ENCODE peak calls at places on chromosomes 5 and 9, in four cellular contexts. One of them, this sample, is unnamed.

GRCh38 chr5:172832383-172833315 is 1.4 kb upstream of the ERGIC1 start:
- DNase-seq in HL-60: no peak
- DNase-seq in K562: no peak
- DNase-seq in GM12878: no peak
- DNase-seq in this sample: no peak

GRCh38 chr5:8908055-8908683 is 637.7 kb downstream of the SEMA5A start:
- DNase-seq in HL-60: no peak
- DNase-seq in K562: peak
- DNase-seq in GM12878: no peak
- DNase-seq in this sample: peak

GRCh38 chr5:15821506-15821905 is 321.5 kb downstream of the FBXL7 start:
- DNase-seq in HL-60: no peak
- DNase-seq in GM12878: no peak
- DNase-seq in K562: no peak
- DNase-seq in this sample: no peak

GRCh38 chr5:43602456-43602817 is 543 bp upstream of the NNT start:
- DNase-seq in K562: peak
- DNase-seq in GM12878: no peak
- DNase-seq in HL-60: no peak
- DNase-seq in this sample: peak

GRCh38 chr9:97386265-97386633 is 25.6 kb upstream of the TDRD7 start:
- DNase-seq in K562: no peak
- DNase-seq in HL-60: no peak
- DNase-seq in GM12878: no peak
- DNase-seq in this sample: no peak

GRCh38 chr5:73902327-73903051 is 276.5 kb downstream of the ARHGEF28 start:
- DNase-seq in GM12878: peak
- DNase-seq in HL-60: no peak
- DNase-seq in K562: peak
- DNase-seq in this sample: no peak

GRCh38 chr9:75891277-75892167 is 1.0 kb downstream of the PCSK5 start:
- DNase-seq in GM12878: no peak
- DNase-seq in K562: no peak
- DNase-seq in HL-60: no peak
- DNase-seq in this sample: peak

GRCh38 chr5:179314606-179315355 is 30.5 kb downstream of the ADAMTS2 start:
- DNase-seq in GM12878: no peak
- DNase-seq in K562: no peak
- DNase-seq in HL-60: no peak
- DNase-seq in this sample: no peak

GRCh38 chr5:100634937-100635336 is 99.8 kb downstream of the FAM174A start:
- DNase-seq in K562: no peak
- DNase-seq in GM12878: no peak
- DNase-seq in HL-60: no peak
- DNase-seq in this sample: no peak

GRCh38 chr9:84554069-84554659 is 115.4 kb upstream of the NTRK2 start:
- DNase-seq in GM12878: no peak
- DNase-seq in K562: no peak
- DNase-seq in HL-60: no peak
- DNase-seq in this sample: no peak

GRCh38 chr5:10988637-10989036 is 227.6 kb upstream of the DAP start:
- DNase-seq in K562: no peak
- DNase-seq in GM12878: no peak
- DNase-seq in HL-60: no peak
- DNase-seq in this sample: no peak
- TF ChIP-seq SPI1 in K562: no peak
- TF ChIP-seq SPI1 in GM12878: no peak
- TF ChIP-seq SPI1 in HL-60: no peak
- TF ChIP-seq SPI1 in this sample: no peak

GRCh38 chr5:147453901-147454814 is 55.7 kb downstream of the DPYSL3 start:
- DNase-seq in GM12878: no peak
- DNase-seq in K562: peak
- DNase-seq in HL-60: peak
- DNase-seq in this sample: peak

GRCh38 chr5:147452137-147452838 is 57.6 kb downstream of the DPYSL3 start:
- DNase-seq in GM12878: no peak
- DNase-seq in HL-60: no peak
- DNase-seq in K562: no peak
- DNase-seq in this sample: no peak

GRCh38 chr5:147455822-147456221 is 54.0 kb downstream of the DPYSL3 start:
- DNase-seq in K562: no peak
- DNase-seq in HL-60: no peak
- DNase-seq in GM12878: no peak
- DNase-seq in this sample: no peak

GRCh38 chr5:147458581-147458980 is 51.3 kb downstream of the DPYSL3 start:
- DNase-seq in HL-60: no peak
- DNase-seq in K562: no peak
- DNase-seq in GM12878: no peak
- DNase-seq in this sample: no peak

GRCh38 chr5:147455321-147455720 is 54.5 kb downstream of the DPYSL3 start:
- DNase-seq in K562: no peak
- DNase-seq in GM12878: no peak
- DNase-seq in HL-60: no peak
- DNase-seq in this sample: no peak
- TF ChIP-seq SPI1 in K562: no peak
- TF ChIP-seq SPI1 in GM12878: no peak
- TF ChIP-seq SPI1 in HL-60: no peak
- TF ChIP-seq SPI1 in this sample: no peak

DNA sequence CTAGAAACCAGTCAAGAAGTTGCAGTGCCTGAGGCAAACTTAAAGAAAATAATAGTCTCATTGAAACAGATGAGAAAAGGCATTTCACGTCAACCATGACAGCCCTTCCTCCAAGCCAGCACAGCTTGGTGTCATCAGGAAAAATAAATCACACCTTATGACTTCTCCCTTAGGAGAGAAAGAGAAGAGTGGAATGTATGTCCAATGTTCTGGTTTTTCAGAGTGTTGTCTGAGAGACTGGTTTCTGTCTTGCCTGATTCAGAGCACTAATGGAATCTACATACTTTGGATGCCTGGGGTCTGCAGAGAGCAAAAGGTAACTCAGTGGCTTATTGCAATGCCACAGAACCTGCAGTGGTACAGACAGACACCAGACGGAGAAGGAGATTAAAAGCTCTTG is 105.5 kb upstream of the PDE4D start:
- DNase-seq in GM12878: no peak
- DNase-seq in HL-60: no peak
- DNase-seq in K562: no peak
- DNase-seq in this sample: no peak
- TF ChIP-seq SPI1 in GM12878: no peak
- TF ChIP-seq SPI1 in HL-60: no peak
- TF ChIP-seq SPI1 in K562: no peak
- TF ChIP-seq SPI1 in this sample: no peak

GRCh38 chr5:158943057-158943456 is 156.7 kb downstream of the EBF1 start:
- DNase-seq in HL-60: peak
- DNase-seq in GM12878: no peak
- DNase-seq in K562: no peak
- DNase-seq in this sample: no peak
- TF ChIP-seq SPI1 in HL-60: no peak
- TF ChIP-seq SPI1 in GM12878: no peak
- TF ChIP-seq SPI1 in K562: no peak
- TF ChIP-seq SPI1 in this sample: no peak

GRCh38 chr5:113507601-113508000 is 5.9 kb upstream of the YTHDC2 start:
- DNase-seq in HL-60: no peak
- DNase-seq in GM12878: no peak
- DNase-seq in K562: no peak
- DNase-seq in this sample: no peak

GRCh38 chr5:113505181-113505580 is 8.3 kb upstream of the YTHDC2 start:
- DNase-seq in K562: no peak
- DNase-seq in GM12878: no peak
- DNase-seq in HL-60: no peak
- DNase-seq in this sample: no peak

GRCh38 chr5:113512341-113512740 is 1.2 kb upstream of the YTHDC2 start:
- DNase-seq in GM12878: no peak
- DNase-seq in K562: no peak
- DNase-seq in HL-60: no peak
- DNase-seq in this sample: no peak

GRCh38 chr5:113510836-113511451 is 2.5 kb upstream of the YTHDC2 start:
- DNase-seq in HL-60: no peak
- DNase-seq in K562: no peak
- DNase-seq in GM12878: no peak
- DNase-seq in this sample: no peak

GRCh38 chr5:113508756-113509155 is 4.7 kb upstream of the YTHDC2 start:
- DNase-seq in GM12878: no peak
- DNase-seq in K562: no peak
- DNase-seq in HL-60: no peak
- DNase-seq in this sample: no peak
- TF ChIP-seq SPI1 in GM12878: no peak
- TF ChIP-seq SPI1 in K562: no peak
- TF ChIP-seq SPI1 in HL-60: no peak
- TF ChIP-seq SPI1 in this sample: no peak

DNA sequence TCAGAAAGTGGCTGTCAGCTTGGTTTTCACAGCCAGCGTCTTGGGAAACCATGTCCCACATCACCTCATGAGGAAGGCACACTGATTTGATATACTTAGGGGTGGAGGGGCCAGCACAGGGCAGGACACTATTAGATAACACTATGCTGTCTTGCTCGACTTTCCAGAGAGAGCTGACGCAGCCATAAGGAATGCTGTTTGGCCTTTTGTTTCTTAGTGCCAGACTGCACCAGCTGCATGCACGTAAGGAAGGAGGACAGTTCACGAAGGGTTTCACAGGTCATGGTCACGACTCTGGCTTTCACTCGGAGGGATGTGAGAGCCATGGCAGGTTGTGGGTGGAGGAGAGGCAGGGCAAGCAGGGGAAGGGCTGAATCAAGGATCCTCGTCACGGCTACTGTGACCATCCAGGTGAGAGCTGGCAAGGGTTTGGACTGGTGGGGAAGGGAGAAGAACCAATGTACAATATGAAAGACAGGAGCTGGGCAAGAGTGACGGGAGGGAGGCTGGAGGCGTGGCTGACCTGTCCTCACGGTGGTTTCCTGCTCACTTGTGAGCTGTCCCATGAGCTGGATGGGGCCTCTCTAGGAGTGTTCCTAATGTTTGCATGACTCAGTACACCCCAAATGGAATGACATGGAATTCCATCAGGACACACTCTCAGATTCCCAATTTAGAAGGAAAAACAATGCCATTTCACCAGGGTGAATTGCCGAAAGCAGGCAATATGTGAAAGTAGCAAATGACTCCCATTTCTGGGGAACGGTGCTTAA is 61.7 kb downstream of the OTULIN start:
- DNase-seq in GM12878: no peak
- DNase-seq in K562: no peak
- DNase-seq in HL-60: no peak
- DNase-seq in this sample: no peak
- TF ChIP-seq SPI1 in GM12878: no peak
- TF ChIP-seq SPI1 in K562: no peak
- TF ChIP-seq SPI1 in HL-60: no peak
- TF ChIP-seq SPI1 in this sample: no peak

DNA sequence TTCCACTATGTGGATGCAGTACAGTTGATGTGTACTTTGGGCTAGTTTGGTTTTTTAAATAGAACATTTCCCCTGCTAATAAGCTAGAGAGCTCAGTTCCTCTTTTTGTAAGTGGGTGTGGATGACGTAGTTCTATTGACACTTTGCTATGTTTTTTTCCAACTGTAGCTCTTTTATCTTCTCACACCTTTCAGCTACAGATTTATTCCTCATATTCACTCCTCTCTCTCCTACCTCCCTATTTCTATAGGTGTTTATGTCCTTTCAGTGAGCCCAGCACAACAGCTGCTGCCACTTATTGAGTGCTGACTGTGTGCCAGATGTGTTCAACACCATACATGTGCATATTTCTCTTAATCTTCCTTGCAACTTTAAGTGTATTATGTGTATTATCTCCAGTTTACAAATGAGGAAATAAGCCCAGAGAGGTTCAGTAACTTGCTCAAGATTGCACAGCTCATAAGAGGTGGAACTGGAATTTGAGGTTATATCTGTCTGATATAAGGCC is 215.7 kb downstream of the SEMA6A start:
- DNase-seq in HL-60: no peak
- DNase-seq in K562: no peak
- DNase-seq in GM12878: peak
- DNase-seq in this sample: peak
- TF ChIP-seq SPI1 in HL-60: peak
- TF ChIP-seq SPI1 in K562: peak
- TF ChIP-seq SPI1 in GM12878: peak
- TF ChIP-seq SPI1 in this sample: peak

GRCh38 chr5:17381926-17382325 is 116.1 kb upstream of the TAF11L2 start:
- DNase-seq in K562: no peak
- DNase-seq in GM12878: no peak
- DNase-seq in HL-60: peak
- DNase-seq in this sample: no peak
- TF ChIP-seq SPI1 in K562: no peak
- TF ChIP-seq SPI1 in GM12878: peak
- TF ChIP-seq SPI1 in HL-60: peak
- TF ChIP-seq SPI1 in this sample: no peak

DNA sequence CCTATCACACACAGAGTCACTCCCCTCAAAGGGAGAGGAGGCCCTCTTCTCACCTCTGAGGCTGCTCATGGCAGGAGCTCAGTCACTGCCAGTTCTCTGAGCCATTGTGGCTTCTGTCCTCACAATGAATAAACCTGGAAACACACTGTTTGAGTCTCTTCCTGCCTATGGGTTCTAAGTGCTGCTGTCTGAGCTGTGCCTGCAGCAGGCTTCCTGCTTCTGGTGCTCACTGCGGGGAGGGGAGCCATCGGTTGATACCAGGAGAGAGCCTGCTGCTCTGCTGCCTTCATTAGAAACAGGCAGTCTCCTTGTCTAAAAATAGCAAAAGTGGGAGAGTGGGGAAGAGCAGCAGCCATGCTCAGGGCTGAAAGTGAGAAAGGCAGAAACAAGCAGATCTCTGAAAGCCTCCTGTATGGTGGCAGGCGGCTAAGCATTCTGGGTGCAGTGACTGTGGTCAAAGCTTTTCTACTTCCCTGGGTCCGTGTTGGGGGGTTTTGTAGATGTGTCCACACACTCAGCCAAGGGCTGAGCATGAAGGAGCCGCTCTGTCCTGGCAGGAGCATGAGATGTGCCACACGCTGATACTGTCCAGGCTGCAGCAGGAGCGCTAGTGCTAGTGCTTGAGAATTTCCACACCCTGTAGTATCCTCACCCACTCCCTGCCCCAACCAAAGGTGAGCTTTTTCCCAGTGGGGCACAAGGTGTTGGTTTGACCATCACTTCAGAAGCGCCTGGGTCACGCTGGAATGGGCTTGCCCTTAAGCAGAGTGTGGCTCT is 34.2 kb downstream of the PRKACG start:
- DNase-seq in GM12878: no peak
- DNase-seq in HL-60: no peak
- DNase-seq in K562: no peak
- DNase-seq in this sample: no peak
- TF ChIP-seq SPI1 in GM12878: no peak
- TF ChIP-seq SPI1 in HL-60: no peak
- TF ChIP-seq SPI1 in K562: no peak
- TF ChIP-seq SPI1 in this sample: no peak